ENCODE peak calls at places on chromosomes 7 and 10, in eight cellular contexts. One of them, this sample, is unnamed.
A peak's percentile ranks its signal among the peaks of the same experiment; 100 is the strongest.

GRCh38 chr10:13536674-13537366 is 8.0 kb upstream of the BEND7 start:
- DNase-seq in HCT116: peak; percentile 33
- DNase-seq in IMR-90: peak; percentile 41
- DNase-seq in choroid plexus epithelial cell: peak; percentile 49
- DNase-seq in brain microvascular endothelial cell: peak; percentile 40
- DNase-seq in Peyer's patch: no peak
- DNase-seq in breast epithelium: no peak
- DNase-seq in natural killer cell: no peak
- DNase-seq in this sample: peak; percentile 62

GRCh38 chr10:3902809-3903410 is 117.9 kb upstream of the KLF6 start:
- DNase-seq in IMR-90: peak; percentile 61
- DNase-seq in choroid plexus epithelial cell: peak; percentile 74
- DNase-seq in natural killer cell: no peak
- DNase-seq in breast epithelium: no peak
- DNase-seq in HCT116: no peak
- DNase-seq in brain microvascular endothelial cell: no peak
- DNase-seq in Peyer's patch: no peak
- DNase-seq in this sample: no peak

GRCh38 chr7:91710896-91711295 is 169.6 kb downstream of the MTERF1 start:
- DNase-seq in brain microvascular endothelial cell: no peak
- DNase-seq in HCT116: no peak
- DNase-seq in Peyer's patch: no peak
- DNase-seq in natural killer cell: no peak
- DNase-seq in breast epithelium: no peak
- DNase-seq in IMR-90: no peak
- DNase-seq in choroid plexus epithelial cell: peak; percentile 7
- DNase-seq in this sample: no peak

GRCh38 chr10:30433286-30433778 is 652 bp upstream of the MAP3K8 start:
- DNase-seq in choroid plexus epithelial cell: peak; percentile 88
- DNase-seq in HCT116: peak; percentile 64
- DNase-seq in breast epithelium: peak; percentile 75
- DNase-seq in natural killer cell: peak; percentile 59
- DNase-seq in Peyer's patch: peak; percentile 69
- DNase-seq in brain microvascular endothelial cell: peak; percentile 58
- DNase-seq in IMR-90: peak; percentile 67
- DNase-seq in this sample: no peak

GRCh38 chr7:110573862-110574528 is 516.9 kb upstream of the LRRN3 start:
- DNase-seq in brain microvascular endothelial cell: peak; percentile 81
- DNase-seq in choroid plexus epithelial cell: peak; percentile 77
- DNase-seq in breast epithelium: no peak
- DNase-seq in natural killer cell: no peak
- DNase-seq in IMR-90: peak; percentile 99
- DNase-seq in Peyer's patch: no peak
- DNase-seq in HCT116: peak; percentile 19
- DNase-seq in this sample: no peak

GRCh38 chr7:3879337-3880054 is 578.4 kb downstream of the SDK1 start:
- DNase-seq in natural killer cell: no peak
- DNase-seq in brain microvascular endothelial cell: no peak
- DNase-seq in Peyer's patch: no peak
- DNase-seq in HCT116: no peak
- DNase-seq in choroid plexus epithelial cell: no peak
- DNase-seq in IMR-90: no peak
- DNase-seq in breast epithelium: no peak
- DNase-seq in this sample: no peak

GRCh38 chr7:139897422-139898085 is 68.5 kb downstream of the TBXAS1 start:
- DNase-seq in choroid plexus epithelial cell: no peak
- DNase-seq in breast epithelium: no peak
- DNase-seq in HCT116: no peak
- DNase-seq in Peyer's patch: no peak
- DNase-seq in brain microvascular endothelial cell: no peak
- DNase-seq in IMR-90: no peak
- DNase-seq in natural killer cell: no peak
- DNase-seq in this sample: no peak

GRCh38 chr10:70779088-70779487 is 6.1 kb downstream of the TBATA start:
- DNase-seq in brain microvascular endothelial cell: no peak
- DNase-seq in IMR-90: no peak
- DNase-seq in HCT116: no peak
- DNase-seq in breast epithelium: peak; percentile 6
- DNase-seq in choroid plexus epithelial cell: no peak
- DNase-seq in natural killer cell: no peak
- DNase-seq in Peyer's patch: no peak
- DNase-seq in this sample: no peak

GRCh38 chr10:61284222-61284890 is 168.8 kb downstream of the TMEM26 start:
- DNase-seq in natural killer cell: no peak
- DNase-seq in HCT116: peak; percentile 34
- DNase-seq in Peyer's patch: no peak
- DNase-seq in brain microvascular endothelial cell: peak; percentile 64
- DNase-seq in IMR-90: peak; percentile 77
- DNase-seq in breast epithelium: no peak
- DNase-seq in choroid plexus epithelial cell: peak; percentile 81
- DNase-seq in this sample: no peak

GRCh38 chr10:79387974-79388850 is 40.9 kb downstream of the PPIF start:
- DNase-seq in HCT116: no peak
- DNase-seq in IMR-90: no peak
- DNase-seq in brain microvascular endothelial cell: no peak
- DNase-seq in choroid plexus epithelial cell: no peak
- DNase-seq in breast epithelium: peak; percentile 7
- DNase-seq in Peyer's patch: no peak
- DNase-seq in natural killer cell: peak; percentile 9
- DNase-seq in this sample: no peak

GRCh38 chr10:74079028-74079913 is 71.4 kb downstream of the AP3M1 start:
- DNase-seq in IMR-90: peak; percentile 33
- DNase-seq in brain microvascular endothelial cell: no peak
- DNase-seq in Peyer's patch: no peak
- DNase-seq in breast epithelium: no peak
- DNase-seq in natural killer cell: no peak
- DNase-seq in choroid plexus epithelial cell: peak; percentile 62
- DNase-seq in HCT116: no peak
- DNase-seq in this sample: no peak

GRCh38 chr7:44077061-44077460 is 5.3 kb downstream of the POLM start:
- DNase-seq in HCT116: no peak
- DNase-seq in Peyer's patch: no peak
- DNase-seq in breast epithelium: no peak
- DNase-seq in brain microvascular endothelial cell: no peak
- DNase-seq in choroid plexus epithelial cell: no peak
- DNase-seq in natural killer cell: no peak
- DNase-seq in IMR-90: no peak
- DNase-seq in this sample: no peak

GRCh38 chr7:57328963-57329362 is 121.0 kb upstream of the ZNF716 start:
- DNase-seq in choroid plexus epithelial cell: no peak
- DNase-seq in brain microvascular endothelial cell: no peak
- DNase-seq in breast epithelium: no peak
- DNase-seq in HCT116: no peak
- DNase-seq in natural killer cell: no peak
- DNase-seq in IMR-90: no peak
- DNase-seq in Peyer's patch: no peak
- DNase-seq in this sample: no peak

GRCh38 chr7:75531359-75531821 is 39.3 kb downstream of the SPDYE5 start:
- DNase-seq in breast epithelium: no peak
- DNase-seq in IMR-90: peak; percentile 17
- DNase-seq in choroid plexus epithelial cell: peak; percentile 2
- DNase-seq in natural killer cell: no peak
- DNase-seq in HCT116: peak; percentile 50
- DNase-seq in Peyer's patch: no peak
- DNase-seq in brain microvascular endothelial cell: no peak
- DNase-seq in this sample: no peak

GRCh38 chr7:157278791-157279678 is 57.8 kb upstream of the DNAJB6 start:
- DNase-seq in Peyer's patch: no peak
- DNase-seq in IMR-90: no peak
- DNase-seq in natural killer cell: no peak
- DNase-seq in breast epithelium: no peak
- DNase-seq in brain microvascular endothelial cell: no peak
- DNase-seq in HCT116: no peak
- DNase-seq in choroid plexus epithelial cell: no peak
- DNase-seq in this sample: no peak

GRCh38 chr7:64887756-64888508 is 15.1 kb upstream of the ZNF273 start:
- DNase-seq in choroid plexus epithelial cell: peak; percentile 24
- DNase-seq in breast epithelium: peak; percentile 12
- DNase-seq in IMR-90: no peak
- DNase-seq in HCT116: no peak
- DNase-seq in natural killer cell: peak; percentile 27
- DNase-seq in brain microvascular endothelial cell: no peak
- DNase-seq in Peyer's patch: peak; percentile 30
- DNase-seq in this sample: peak; percentile 30

GRCh38 chr7:41238851-41239331 is 464.0 kb downstream of the INHBA start:
- DNase-seq in Peyer's patch: no peak
- DNase-seq in brain microvascular endothelial cell: no peak
- DNase-seq in IMR-90: peak; percentile 47
- DNase-seq in HCT116: no peak
- DNase-seq in breast epithelium: no peak
- DNase-seq in choroid plexus epithelial cell: peak; percentile 11
- DNase-seq in natural killer cell: no peak
- DNase-seq in this sample: no peak

GRCh38 chr10:43390791-43391190 is 18.2 kb downstream of the HNRNPF start:
- DNase-seq in choroid plexus epithelial cell: peak; percentile 69
- DNase-seq in Peyer's patch: no peak
- DNase-seq in brain microvascular endothelial cell: peak; percentile 38
- DNase-seq in IMR-90: peak; percentile 49
- DNase-seq in breast epithelium: no peak
- DNase-seq in HCT116: no peak
- DNase-seq in natural killer cell: no peak
- DNase-seq in this sample: no peak

GRCh38 chr7:42235734-42236133 is 1.3 kb downstream of the GLI3 start:
- DNase-seq in choroid plexus epithelial cell: no peak
- DNase-seq in HCT116: no peak
- DNase-seq in natural killer cell: no peak
- DNase-seq in Peyer's patch: no peak
- DNase-seq in brain microvascular endothelial cell: no peak
- DNase-seq in IMR-90: no peak
- DNase-seq in breast epithelium: no peak
- DNase-seq in this sample: no peak

GRCh38 chr7:151137076-151137611 is 30.4 kb downstream of the GBX1 start:
- DNase-seq in HCT116: no peak
- DNase-seq in IMR-90: no peak
- DNase-seq in brain microvascular endothelial cell: no peak
- DNase-seq in Peyer's patch: no peak
- DNase-seq in breast epithelium: no peak
- DNase-seq in natural killer cell: peak; percentile 12
- DNase-seq in choroid plexus epithelial cell: no peak
- DNase-seq in this sample: no peak
- TF ChIP-seq CTCF in HCT116: no peak
- TF ChIP-seq CTCF in IMR-90: no peak
- TF ChIP-seq CTCF in brain microvascular endothelial cell: no peak
- TF ChIP-seq CTCF in Peyer's patch: no peak
- TF ChIP-seq CTCF in breast epithelium: no peak
- TF ChIP-seq CTCF in natural killer cell: no peak
- TF ChIP-seq CTCF in choroid plexus epithelial cell: no peak
- TF ChIP-seq CTCF in this sample: no peak

DNA sequence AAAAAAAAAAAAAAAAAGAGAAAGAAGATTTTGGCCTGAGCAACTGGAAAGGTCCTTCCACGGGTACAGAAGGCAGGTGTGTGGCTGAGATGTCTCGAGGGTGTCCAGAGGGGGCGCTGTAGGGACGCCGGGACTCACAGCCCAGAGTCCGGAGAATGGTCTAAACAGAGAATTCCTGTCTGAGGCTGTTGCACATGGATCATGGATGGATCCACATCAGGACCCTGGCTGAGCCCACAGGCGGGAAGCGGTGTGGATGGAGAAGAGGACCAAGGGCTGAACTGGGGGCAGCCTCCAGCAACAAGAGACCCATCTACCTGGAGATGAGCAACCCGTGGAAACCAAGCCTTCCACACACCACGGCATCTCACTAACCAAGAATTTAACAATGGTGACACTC is 55.0 kb downstream of the PKD1L1 start:
- DNase-seq in Peyer's patch: no peak
- DNase-seq in IMR-90: no peak
- DNase-seq in breast epithelium: no peak
- DNase-seq in HCT116: peak; percentile 12
- DNase-seq in natural killer cell: no peak
- DNase-seq in brain microvascular endothelial cell: no peak
- DNase-seq in choroid plexus epithelial cell: no peak
- DNase-seq in this sample: no peak
- TF ChIP-seq CTCF in Peyer's patch: no peak
- TF ChIP-seq CTCF in IMR-90: no peak
- TF ChIP-seq CTCF in breast epithelium: no peak
- TF ChIP-seq CTCF in HCT116: peak; percentile 74
- TF ChIP-seq CTCF in natural killer cell: no peak
- TF ChIP-seq CTCF in brain microvascular endothelial cell: peak; percentile 59
- TF ChIP-seq CTCF in choroid plexus epithelial cell: peak; percentile 40
- TF ChIP-seq CTCF in this sample: no peak

GRCh38 chr7:117155694-117156093 is 167.2 kb downstream of the WNT2 start:
- DNase-seq in HCT116: no peak
- DNase-seq in natural killer cell: no peak
- DNase-seq in choroid plexus epithelial cell: no peak
- DNase-seq in brain microvascular endothelial cell: no peak
- DNase-seq in breast epithelium: no peak
- DNase-seq in IMR-90: no peak
- DNase-seq in Peyer's patch: no peak
- DNase-seq in this sample: no peak

GRCh38 chr7:117154721-117155120 is 168.1 kb downstream of the WNT2 start:
- DNase-seq in brain microvascular endothelial cell: no peak
- DNase-seq in breast epithelium: no peak
- DNase-seq in natural killer cell: no peak
- DNase-seq in Peyer's patch: no peak
- DNase-seq in choroid plexus epithelial cell: no peak
- DNase-seq in IMR-90: no peak
- DNase-seq in HCT116: no peak
- DNase-seq in this sample: no peak

GRCh38 chr7:117157871-117158209 is 165.0 kb downstream of the WNT2 start:
- DNase-seq in HCT116: no peak
- DNase-seq in IMR-90: no peak
- DNase-seq in natural killer cell: no peak
- DNase-seq in brain microvascular endothelial cell: no peak
- DNase-seq in Peyer's patch: no peak
- DNase-seq in choroid plexus epithelial cell: no peak
- DNase-seq in breast epithelium: no peak
- DNase-seq in this sample: no peak

GRCh38 chr7:117158941-117159705 is 163.7 kb downstream of the WNT2 start:
- DNase-seq in HCT116: no peak
- DNase-seq in Peyer's patch: no peak
- DNase-seq in IMR-90: peak; percentile 40
- DNase-seq in choroid plexus epithelial cell: peak; percentile 51
- DNase-seq in natural killer cell: no peak
- DNase-seq in brain microvascular endothelial cell: no peak
- DNase-seq in breast epithelium: no peak
- DNase-seq in this sample: no peak

GRCh38 chr7:117157121-117157870 is 165.6 kb downstream of the WNT2 start:
- DNase-seq in Peyer's patch: no peak
- DNase-seq in brain microvascular endothelial cell: peak; percentile 88
- DNase-seq in natural killer cell: no peak
- DNase-seq in HCT116: no peak
- DNase-seq in choroid plexus epithelial cell: peak; percentile 85
- DNase-seq in IMR-90: peak; percentile 87
- DNase-seq in breast epithelium: no peak
- DNase-seq in this sample: no peak
- TF ChIP-seq CTCF in Peyer's patch: no peak
- TF ChIP-seq CTCF in brain microvascular endothelial cell: peak; percentile 61
- TF ChIP-seq CTCF in natural killer cell: no peak
- TF ChIP-seq CTCF in HCT116: peak; percentile 32
- TF ChIP-seq CTCF in choroid plexus epithelial cell: peak; percentile 68
- TF ChIP-seq CTCF in IMR-90: peak; percentile 44
- TF ChIP-seq CTCF in breast epithelium: no peak
- TF ChIP-seq CTCF in this sample: no peak

DNA sequence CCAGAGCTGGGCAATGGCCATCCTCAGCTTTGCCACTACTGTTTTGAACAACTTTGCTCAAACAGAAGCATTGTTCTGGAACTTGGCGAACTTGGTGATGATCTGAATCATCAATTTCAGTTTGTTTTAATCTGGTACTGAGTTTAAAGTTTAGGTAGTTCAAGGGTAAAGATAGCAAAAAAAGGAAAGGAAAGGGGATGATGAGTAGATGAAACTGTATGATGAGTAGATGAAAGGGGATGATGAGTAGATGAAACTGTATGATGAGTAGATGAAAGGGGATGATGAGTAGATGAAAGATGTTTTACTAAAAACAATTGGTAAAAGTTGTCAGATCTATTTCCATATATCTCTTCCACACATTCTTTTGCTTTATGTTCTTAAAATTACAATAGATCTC is 737.0 kb downstream of the LRMDA start:
- DNase-seq in Peyer's patch: no peak
- DNase-seq in breast epithelium: no peak
- DNase-seq in natural killer cell: no peak
- DNase-seq in brain microvascular endothelial cell: no peak
- DNase-seq in HCT116: no peak
- DNase-seq in choroid plexus epithelial cell: no peak
- DNase-seq in IMR-90: no peak
- DNase-seq in this sample: no peak
- TF ChIP-seq CTCF in Peyer's patch: no peak
- TF ChIP-seq CTCF in breast epithelium: no peak
- TF ChIP-seq CTCF in natural killer cell: no peak
- TF ChIP-seq CTCF in brain microvascular endothelial cell: no peak
- TF ChIP-seq CTCF in HCT116: no peak
- TF ChIP-seq CTCF in choroid plexus epithelial cell: no peak
- TF ChIP-seq CTCF in IMR-90: no peak
- TF ChIP-seq CTCF in this sample: no peak

This sample was measured in D721Med.